ENCODE peak calls at places on chromosomes 2 and 18, in nine cellular contexts. One of them, this sample, is unnamed. For H3K9me3, the result is how much of the 10 kb centered on the place peaks cover.

GRCh38 chr2:53708988-53709387 is 58.6 kb upstream of the CHAC2 start:
- DNase-seq in stomach: no peak
- DNase-seq in left ventricle myocardium inferior: no peak
- DNase-seq in cardiac muscle cell: no peak
- DNase-seq in HCT116: no peak
- DNase-seq in endodermal cell: peak
- DNase-seq in A549: no peak
- DNase-seq in CD8-positive, alpha-beta T cell: no peak
- DNase-seq in IMR-90: no peak
- DNase-seq in this sample: no peak

GRCh38 chr2:109374548-109375130 is 239.1 kb downstream of the SEPTIN10 start:
- DNase-seq in IMR-90: no peak
- DNase-seq in endodermal cell: peak
- DNase-seq in cardiac muscle cell: no peak
- DNase-seq in left ventricle myocardium inferior: no peak
- DNase-seq in CD8-positive, alpha-beta T cell: no peak
- DNase-seq in stomach: peak
- DNase-seq in HCT116: no peak
- DNase-seq in A549: no peak
- DNase-seq in this sample: no peak

GRCh38 chr2:238945433-238946150 is 97.7 kb downstream of the TWIST2 start:
- DNase-seq in HCT116: peak
- DNase-seq in endodermal cell: peak
- DNase-seq in stomach: peak
- DNase-seq in A549: peak
- DNase-seq in left ventricle myocardium inferior: peak
- DNase-seq in cardiac muscle cell: peak
- DNase-seq in CD8-positive, alpha-beta T cell: no peak
- DNase-seq in IMR-90: peak
- DNase-seq in this sample: peak

GRCh38 chr18:44895176-44895798 is 214.6 kb downstream of the SETBP1 start:
- DNase-seq in IMR-90: peak
- DNase-seq in stomach: peak
- DNase-seq in HCT116: no peak
- DNase-seq in left ventricle myocardium inferior: peak
- DNase-seq in cardiac muscle cell: peak
- DNase-seq in A549: peak
- DNase-seq in endodermal cell: no peak
- DNase-seq in CD8-positive, alpha-beta T cell: no peak
- DNase-seq in this sample: peak

GRCh38 chr18:6444484-6445228 is 29.9 kb upstream of the L3MBTL4 start:
- DNase-seq in stomach: no peak
- DNase-seq in endodermal cell: no peak
- DNase-seq in A549: no peak
- DNase-seq in cardiac muscle cell: no peak
- DNase-seq in IMR-90: no peak
- DNase-seq in left ventricle myocardium inferior: no peak
- DNase-seq in CD8-positive, alpha-beta T cell: no peak
- DNase-seq in HCT116: no peak
- DNase-seq in this sample: no peak

GRCh38 chr2:210617732-210618330 is 61.4 kb downstream of the CPS1 start:
- DNase-seq in left ventricle myocardium inferior: no peak
- DNase-seq in IMR-90: peak
- DNase-seq in HCT116: peak
- DNase-seq in cardiac muscle cell: peak
- DNase-seq in A549: peak
- DNase-seq in CD8-positive, alpha-beta T cell: no peak
- DNase-seq in endodermal cell: peak
- DNase-seq in stomach: no peak
- DNase-seq in this sample: no peak

GRCh38 chr18:70578480-70578879 is 289.6 kb downstream of the SOCS6 start:
- DNase-seq in left ventricle myocardium inferior: no peak
- DNase-seq in stomach: no peak
- DNase-seq in CD8-positive, alpha-beta T cell: no peak
- DNase-seq in cardiac muscle cell: no peak
- DNase-seq in IMR-90: no peak
- DNase-seq in A549: peak
- DNase-seq in HCT116: no peak
- DNase-seq in endodermal cell: peak
- DNase-seq in this sample: peak

GRCh38 chr2:134306521-134306920 is 52.6 kb downstream of the MGAT5 start:
- DNase-seq in IMR-90: no peak
- DNase-seq in stomach: no peak
- DNase-seq in HCT116: no peak
- DNase-seq in A549: no peak
- DNase-seq in endodermal cell: no peak
- DNase-seq in cardiac muscle cell: no peak
- DNase-seq in left ventricle myocardium inferior: no peak
- DNase-seq in CD8-positive, alpha-beta T cell: no peak
- DNase-seq in this sample: no peak

GRCh38 chr2:160379399-160379798 is 114.2 kb downstream of the RBMS1 start:
- DNase-seq in CD8-positive, alpha-beta T cell: no peak
- DNase-seq in HCT116: no peak
- DNase-seq in A549: peak
- DNase-seq in left ventricle myocardium inferior: no peak
- DNase-seq in IMR-90: peak
- DNase-seq in cardiac muscle cell: peak
- DNase-seq in endodermal cell: no peak
- DNase-seq in stomach: no peak
- DNase-seq in this sample: no peak

GRCh38 chr2:104406273-104406726 is 447.6 kb upstream of the POU3F3 start:
- DNase-seq in cardiac muscle cell: no peak
- DNase-seq in HCT116: no peak
- DNase-seq in endodermal cell: no peak
- DNase-seq in A549: no peak
- DNase-seq in IMR-90: no peak
- DNase-seq in CD8-positive, alpha-beta T cell: no peak
- DNase-seq in stomach: no peak
- DNase-seq in left ventricle myocardium inferior: no peak
- DNase-seq in this sample: no peak

GRCh38 chr18:5944448-5944847 is 49.1 kb upstream of the TMEM200C start:
- DNase-seq in stomach: no peak
- DNase-seq in endodermal cell: no peak
- DNase-seq in CD8-positive, alpha-beta T cell: no peak
- DNase-seq in IMR-90: no peak
- DNase-seq in HCT116: no peak
- DNase-seq in cardiac muscle cell: no peak
- DNase-seq in A549: no peak
- DNase-seq in left ventricle myocardium inferior: no peak
- DNase-seq in this sample: no peak

GRCh38 chr2:38733300-38733971 is 17.7 kb downstream of the SRSF7 start:
- DNase-seq in cardiac muscle cell: no peak
- DNase-seq in A549: no peak
- DNase-seq in CD8-positive, alpha-beta T cell: no peak
- DNase-seq in stomach: no peak
- DNase-seq in endodermal cell: no peak
- DNase-seq in HCT116: no peak
- DNase-seq in IMR-90: no peak
- DNase-seq in left ventricle myocardium inferior: no peak
- DNase-seq in this sample: no peak

GRCh38 chr2:46014911-46015654 is 282.1 kb upstream of the EPAS1 start:
- DNase-seq in CD8-positive, alpha-beta T cell: no peak
- DNase-seq in cardiac muscle cell: peak
- DNase-seq in A549: no peak
- DNase-seq in stomach: no peak
- DNase-seq in IMR-90: no peak
- DNase-seq in HCT116: no peak
- DNase-seq in left ventricle myocardium inferior: no peak
- DNase-seq in endodermal cell: peak
- DNase-seq in this sample: no peak

GRCh38 chr2:102488063-102488462 is 15.0 kb downstream of the SLC9A4 start:
- DNase-seq in IMR-90: peak
- DNase-seq in CD8-positive, alpha-beta T cell: no peak
- DNase-seq in stomach: peak
- DNase-seq in HCT116: no peak
- DNase-seq in endodermal cell: no peak
- DNase-seq in A549: no peak
- DNase-seq in left ventricle myocardium inferior: no peak
- DNase-seq in cardiac muscle cell: peak
- DNase-seq in this sample: no peak

GRCh38 chr2:56812432-56812831 is 628.6 kb downstream of the CCDC85A start:
- DNase-seq in IMR-90: no peak
- DNase-seq in HCT116: no peak
- DNase-seq in cardiac muscle cell: no peak
- DNase-seq in A549: no peak
- DNase-seq in CD8-positive, alpha-beta T cell: no peak
- DNase-seq in endodermal cell: no peak
- DNase-seq in left ventricle myocardium inferior: no peak
- DNase-seq in stomach: no peak
- DNase-seq in this sample: no peak

GRCh38 chr2:45759310-45759851 is 107.9 kb downstream of the PRKCE start:
- DNase-seq in cardiac muscle cell: peak
- DNase-seq in IMR-90: peak
- DNase-seq in A549: no peak
- DNase-seq in stomach: no peak
- DNase-seq in HCT116: no peak
- DNase-seq in left ventricle myocardium inferior: no peak
- DNase-seq in CD8-positive, alpha-beta T cell: no peak
- DNase-seq in endodermal cell: peak
- DNase-seq in this sample: no peak

GRCh38 chr2:226802573-226802972 is 3.0 kb upstream of the IRS1 start:
- DNase-seq in cardiac muscle cell: peak
- DNase-seq in CD8-positive, alpha-beta T cell: no peak
- DNase-seq in stomach: no peak
- DNase-seq in endodermal cell: no peak
- DNase-seq in A549: peak
- DNase-seq in left ventricle myocardium inferior: no peak
- DNase-seq in IMR-90: peak
- DNase-seq in HCT116: peak
- DNase-seq in this sample: no peak

GRCh38 chr2:202700075-202700901 is 65.5 kb downstream of the FAM117B start:
- DNase-seq in IMR-90: no peak
- DNase-seq in endodermal cell: no peak
- DNase-seq in left ventricle myocardium inferior: no peak
- DNase-seq in HCT116: no peak
- DNase-seq in CD8-positive, alpha-beta T cell: no peak
- DNase-seq in cardiac muscle cell: no peak
- DNase-seq in A549: no peak
- DNase-seq in stomach: no peak
- DNase-seq in this sample: no peak
- H3K9me3 ChIP-seq in IMR-90: under half
- H3K9me3 ChIP-seq in endodermal cell: under half
- H3K9me3 ChIP-seq in left ventricle myocardium inferior: under half
- H3K9me3 ChIP-seq in HCT116: under half
- H3K9me3 ChIP-seq in CD8-positive, alpha-beta T cell: under half
- H3K9me3 ChIP-seq in cardiac muscle cell: under half
- H3K9me3 ChIP-seq in A549: under half
- H3K9me3 ChIP-seq in stomach: under half
- H3K9me3 ChIP-seq in this sample: under half

GRCh38 chr2:206984206-206984605 is 44.9 kb downstream of the CPO start:
- DNase-seq in HCT116: no peak
- DNase-seq in left ventricle myocardium inferior: no peak
- DNase-seq in endodermal cell: no peak
- DNase-seq in A549: no peak
- DNase-seq in CD8-positive, alpha-beta T cell: no peak
- DNase-seq in IMR-90: peak
- DNase-seq in stomach: no peak
- DNase-seq in cardiac muscle cell: no peak
- DNase-seq in this sample: no peak
- H3K4me3 ChIP-seq in HCT116: no peak
- H3K4me3 ChIP-seq in left ventricle myocardium inferior: no peak
- H3K4me3 ChIP-seq in endodermal cell: no peak
- H3K4me3 ChIP-seq in A549: no peak
- H3K4me3 ChIP-seq in CD8-positive, alpha-beta T cell: no peak
- H3K4me3 ChIP-seq in IMR-90: no peak
- H3K4me3 ChIP-seq in stomach: no peak
- H3K4me3 ChIP-seq in cardiac muscle cell: no peak
- H3K4me3 ChIP-seq in this sample: no peak

GRCh38 chr2:690799-691198 is 13.6 kb upstream of the TMEM18 start:
- DNase-seq in stomach: no peak
- DNase-seq in A549: no peak
- DNase-seq in CD8-positive, alpha-beta T cell: no peak
- DNase-seq in endodermal cell: no peak
- DNase-seq in left ventricle myocardium inferior: no peak
- DNase-seq in cardiac muscle cell: no peak
- DNase-seq in IMR-90: no peak
- DNase-seq in HCT116: no peak
- DNase-seq in this sample: no peak

GRCh38 chr2:688504-689076 is 11.4 kb upstream of the TMEM18 start:
- DNase-seq in endodermal cell: no peak
- DNase-seq in HCT116: no peak
- DNase-seq in cardiac muscle cell: no peak
- DNase-seq in stomach: no peak
- DNase-seq in left ventricle myocardium inferior: no peak
- DNase-seq in IMR-90: no peak
- DNase-seq in A549: no peak
- DNase-seq in CD8-positive, alpha-beta T cell: no peak
- DNase-seq in this sample: no peak

GRCh38 chr2:689877-690510 is 12.8 kb upstream of the TMEM18 start:
- DNase-seq in left ventricle myocardium inferior: no peak
- DNase-seq in HCT116: no peak
- DNase-seq in A549: no peak
- DNase-seq in stomach: no peak
- DNase-seq in IMR-90: no peak
- DNase-seq in CD8-positive, alpha-beta T cell: no peak
- DNase-seq in endodermal cell: no peak
- DNase-seq in cardiac muscle cell: no peak
- DNase-seq in this sample: no peak

GRCh38 chr2:685421-685820 is 8.2 kb upstream of the TMEM18 start:
- DNase-seq in IMR-90: no peak
- DNase-seq in CD8-positive, alpha-beta T cell: no peak
- DNase-seq in cardiac muscle cell: no peak
- DNase-seq in HCT116: no peak
- DNase-seq in A549: no peak
- DNase-seq in stomach: no peak
- DNase-seq in left ventricle myocardium inferior: no peak
- DNase-seq in endodermal cell: no peak
- DNase-seq in this sample: no peak
- H3K9me3 ChIP-seq in IMR-90: under half
- H3K9me3 ChIP-seq in CD8-positive, alpha-beta T cell: under half
- H3K9me3 ChIP-seq in cardiac muscle cell: under half
- H3K9me3 ChIP-seq in HCT116: under half
- H3K9me3 ChIP-seq in A549: half or more
- H3K9me3 ChIP-seq in stomach: under half
- H3K9me3 ChIP-seq in left ventricle myocardium inferior: under half
- H3K9me3 ChIP-seq in endodermal cell: under half
- H3K9me3 ChIP-seq in this sample: under half

DNA sequence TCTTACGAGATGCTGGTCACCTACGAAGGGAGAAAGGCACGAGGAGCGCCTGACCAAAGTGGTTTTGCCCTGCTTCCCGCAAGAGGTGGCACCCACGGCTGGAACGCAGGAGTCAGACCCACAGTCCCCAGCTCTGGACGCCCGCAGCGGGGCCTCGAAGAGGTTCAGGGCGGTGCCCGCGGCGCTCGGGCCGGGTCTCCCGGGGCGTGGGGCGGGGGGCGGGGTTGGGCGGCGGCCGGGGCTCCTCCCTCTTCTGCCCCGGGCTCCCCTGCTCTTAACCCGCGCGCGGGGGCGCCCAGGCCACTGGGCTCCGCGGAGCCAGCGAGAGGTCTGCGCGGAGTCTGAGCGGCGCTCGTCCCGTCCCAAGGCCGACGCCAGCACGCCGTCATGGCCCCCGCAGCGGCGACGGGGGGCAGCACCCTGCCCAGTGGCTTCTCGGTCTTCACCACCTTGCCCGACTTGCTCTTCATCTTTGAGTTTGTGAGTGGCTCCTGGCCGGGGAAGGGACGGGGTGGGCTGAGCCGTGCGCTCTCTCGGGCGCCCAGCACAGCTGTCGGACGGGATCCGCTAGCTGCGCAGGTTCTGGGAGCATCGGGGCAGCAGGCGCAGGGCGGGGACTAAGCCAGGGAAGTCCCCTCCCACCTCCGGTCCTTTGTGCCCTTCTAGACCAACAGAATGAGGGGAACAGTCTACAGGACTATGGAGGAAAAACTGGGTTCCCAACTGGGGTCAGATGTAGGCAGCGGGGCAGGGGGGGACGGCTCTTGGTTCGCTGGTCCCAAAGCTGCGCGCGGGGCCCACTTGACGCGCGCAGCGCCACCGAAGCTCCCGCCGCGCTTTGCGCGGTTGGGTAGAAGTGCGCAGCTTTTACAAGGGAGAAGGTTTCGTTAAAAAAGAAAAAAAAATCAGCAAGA is at the start of gene MAL:
- DNase-seq in stomach: peak
- DNase-seq in endodermal cell: peak
- DNase-seq in HCT116: no peak
- DNase-seq in IMR-90: no peak
- DNase-seq in CD8-positive, alpha-beta T cell: peak
- DNase-seq in left ventricle myocardium inferior: no peak
- DNase-seq in A549: peak
- DNase-seq in cardiac muscle cell: peak
- DNase-seq in this sample: peak
- H3K4me3 ChIP-seq in stomach: peak
- H3K4me3 ChIP-seq in endodermal cell: peak
- H3K4me3 ChIP-seq in HCT116: no peak
- H3K4me3 ChIP-seq in IMR-90: no peak
- H3K4me3 ChIP-seq in CD8-positive, alpha-beta T cell: peak
- H3K4me3 ChIP-seq in left ventricle myocardium inferior: peak
- H3K4me3 ChIP-seq in A549: peak
- H3K4me3 ChIP-seq in cardiac muscle cell: peak
- H3K4me3 ChIP-seq in this sample: peak

This sample was measured in right cardiac atrium.